ENCODE peak calls at places on chromosomes 7 and 10, in five cellular contexts. One of them, this sample, is unnamed.

GRCh38 chr10:119538632-119539358 is 3.7 kb downstream of the RGS10 start:
- DNase-seq in IMR-90: no peak
- DNase-seq in mesenchymal stem cell: no peak
- DNase-seq in neuronal stem cell: no peak
- DNase-seq in H9: no peak
- DNase-seq in this sample: no peak

GRCh38 chr7:10780400-10780747 is 193.3 kb upstream of the PHF14 start:
- DNase-seq in IMR-90: no peak
- DNase-seq in mesenchymal stem cell: no peak
- DNase-seq in neuronal stem cell: no peak
- DNase-seq in H9: peak; percentile 33
- DNase-seq in this sample: no peak

GRCh38 chr10:83108565-83109333 is 1030.6 kb upstream of the GHITM start:
- DNase-seq in IMR-90: no peak
- DNase-seq in mesenchymal stem cell: no peak
- DNase-seq in neuronal stem cell: no peak
- DNase-seq in H9: no peak
- DNase-seq in this sample: no peak

GRCh38 chr7:135706038-135706742 is 21.8 kb downstream of the SLC13A4 start:
- DNase-seq in IMR-90: no peak
- DNase-seq in mesenchymal stem cell: no peak
- DNase-seq in neuronal stem cell: no peak
- DNase-seq in H9: no peak
- DNase-seq in this sample: no peak

GRCh38 chr7:134752006-134752760 is 27.3 kb upstream of the CALD1 start:
- DNase-seq in IMR-90: peak; percentile 71
- DNase-seq in mesenchymal stem cell: peak; percentile 70
- DNase-seq in neuronal stem cell: no peak
- DNase-seq in H9: no peak
- DNase-seq in this sample: no peak

GRCh38 chr7:32275216-32275979 is 205.2 kb upstream of the PDE1C start:
- DNase-seq in IMR-90: no peak
- DNase-seq in mesenchymal stem cell: no peak
- DNase-seq in neuronal stem cell: no peak
- DNase-seq in H9: no peak
- DNase-seq in this sample: no peak

GRCh38 chr7:26555971-26556830 is 264.5 kb downstream of the SNX10 start:
- DNase-seq in IMR-90: no peak
- DNase-seq in mesenchymal stem cell: peak; percentile 8
- DNase-seq in neuronal stem cell: no peak
- DNase-seq in H9: no peak
- DNase-seq in this sample: peak; percentile 42

GRCh38 chr7:2009541-2010001 is 223.2 kb downstream of the MAD1L1 start:
- DNase-seq in IMR-90: no peak
- DNase-seq in mesenchymal stem cell: no peak
- DNase-seq in neuronal stem cell: no peak
- DNase-seq in H9: no peak
- DNase-seq in this sample: no peak

GRCh38 chr10:68330852-68331454 is 911 bp upstream of the HNRNPH3 start:
- DNase-seq in IMR-90: peak; percentile 23
- DNase-seq in mesenchymal stem cell: no peak
- DNase-seq in neuronal stem cell: no peak
- DNase-seq in H9: peak; percentile 29
- DNase-seq in this sample: peak; percentile 38

GRCh38 chr7:22499044-22499443 is 944 bp downstream of the STEAP1B start:
- DNase-seq in IMR-90: peak; percentile 21
- DNase-seq in mesenchymal stem cell: no peak
- DNase-seq in neuronal stem cell: no peak
- DNase-seq in H9: no peak
- DNase-seq in this sample: no peak

GRCh38 chr10:65358565-65358964 is 1567.3 kb upstream of the LRRTM3 start:
- DNase-seq in IMR-90: no peak
- DNase-seq in mesenchymal stem cell: peak; percentile 40
- DNase-seq in neuronal stem cell: no peak
- DNase-seq in H9: peak; percentile 46
- DNase-seq in this sample: peak; percentile 65

GRCh38 chr10:84365339-84365881 is 37.0 kb downstream of the CCSER2 start:
- DNase-seq in IMR-90: no peak
- DNase-seq in mesenchymal stem cell: no peak
- DNase-seq in neuronal stem cell: no peak
- DNase-seq in H9: no peak
- DNase-seq in this sample: no peak

GRCh38 chr10:47449102-47449978 is 34.6 kb downstream of the ANXA8 start:
- DNase-seq in IMR-90: no peak
- DNase-seq in mesenchymal stem cell: no peak
- DNase-seq in neuronal stem cell: no peak
- DNase-seq in H9: peak; percentile 19
- DNase-seq in this sample: no peak

GRCh38 chr7:77315102-77315501 is 101.0 kb downstream of the GSAP start:
- DNase-seq in IMR-90: peak; percentile 32
- DNase-seq in mesenchymal stem cell: no peak
- DNase-seq in neuronal stem cell: no peak
- DNase-seq in H9: no peak
- DNase-seq in this sample: no peak

GRCh38 chr10:84801156-84801555 is 472.8 kb downstream of the CCSER2 start:
- DNase-seq in IMR-90: no peak
- DNase-seq in mesenchymal stem cell: no peak
- DNase-seq in neuronal stem cell: no peak
- DNase-seq in H9: no peak
- DNase-seq in this sample: no peak

GRCh38 chr10:74047871-74048270 is 50.0 kb downstream of the VCL start:
- DNase-seq in IMR-90: peak; percentile 62
- DNase-seq in mesenchymal stem cell: peak; percentile 63
- DNase-seq in neuronal stem cell: no peak
- DNase-seq in H9: no peak
- DNase-seq in this sample: no peak

GRCh38 chr7:97018126-97018601 is 6.5 kb downstream of the DLX5 start:
- DNase-seq in IMR-90: no peak
- DNase-seq in mesenchymal stem cell: no peak
- DNase-seq in neuronal stem cell: peak; percentile 29
- DNase-seq in H9: no peak
- DNase-seq in this sample: peak; percentile 48

GRCh38 chr7:132185150-132185549 is 391.1 kb downstream of the PLXNA4 start:
- DNase-seq in IMR-90: no peak
- DNase-seq in mesenchymal stem cell: no peak
- DNase-seq in neuronal stem cell: no peak
- DNase-seq in H9: no peak
- DNase-seq in this sample: no peak

GRCh38 chr7:132190683-132191082 is 385.6 kb downstream of the PLXNA4 start:
- DNase-seq in IMR-90: no peak
- DNase-seq in mesenchymal stem cell: no peak
- DNase-seq in neuronal stem cell: no peak
- DNase-seq in H9: no peak
- DNase-seq in this sample: no peak

GRCh38 chr7:132189881-132190280 is 386.4 kb downstream of the PLXNA4 start:
- DNase-seq in IMR-90: no peak
- DNase-seq in mesenchymal stem cell: no peak
- DNase-seq in neuronal stem cell: no peak
- DNase-seq in H9: no peak
- DNase-seq in this sample: no peak

GRCh38 chr7:132187869-132188789 is 388.1 kb downstream of the PLXNA4 start:
- DNase-seq in IMR-90: no peak
- DNase-seq in mesenchymal stem cell: no peak
- DNase-seq in neuronal stem cell: no peak
- DNase-seq in H9: peak; percentile 86
- DNase-seq in this sample: peak; percentile 91

GRCh38 chr7:132187391-132187790 is 388.9 kb downstream of the PLXNA4 start:
- DNase-seq in IMR-90: no peak
- DNase-seq in mesenchymal stem cell: no peak
- DNase-seq in neuronal stem cell: no peak
- DNase-seq in H9: no peak
- DNase-seq in this sample: no peak
- H2BK120ac ChIP-seq in IMR-90: no peak overlapping the region
- H2BK120ac ChIP-seq in mesenchymal stem cell: no peak overlapping the region
- H2BK120ac ChIP-seq in neuronal stem cell: no peak overlapping the region
- H2BK120ac ChIP-seq in H9: no peak overlapping the region
- H2BK120ac ChIP-seq in this sample: no peak overlapping the region

GRCh38 chr10:132446661-132447445 is 49.9 kb downstream of the PWWP2B start:
- DNase-seq in IMR-90: peak; percentile 19
- DNase-seq in mesenchymal stem cell: peak; percentile 52
- DNase-seq in neuronal stem cell: no peak
- DNase-seq in H9: no peak
- DNase-seq in this sample: peak; percentile 60
- H3K4ac ChIP-seq in IMR-90: peak overlapping the region; percentile 87
- H3K4ac ChIP-seq in mesenchymal stem cell: peak overlapping the region; percentile 98
- H3K4ac ChIP-seq in neuronal stem cell: peak overlapping the region; percentile 89
- H3K4ac ChIP-seq in H9: no peak overlapping the region
- H3K4ac ChIP-seq in this sample: peak overlapping the region; percentile 76

DNA sequence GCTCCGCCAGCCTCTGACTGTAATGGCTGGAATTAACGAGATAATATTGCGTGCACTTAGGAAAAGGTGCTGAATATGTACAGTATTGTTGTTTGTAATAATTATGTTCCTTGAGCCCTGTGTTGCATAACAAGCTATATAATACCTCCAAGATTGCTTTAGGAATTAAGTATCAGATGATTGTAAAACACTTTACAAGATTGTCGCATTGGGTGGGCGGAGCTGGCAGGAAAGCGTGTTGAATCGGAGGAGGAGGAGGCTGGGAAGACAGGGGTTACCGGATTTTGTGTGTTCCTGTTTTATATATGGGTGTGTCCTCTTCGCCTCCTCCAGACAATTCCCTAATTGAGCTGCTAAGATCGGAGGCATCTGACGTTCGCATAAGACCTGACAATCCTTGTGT is 193.1 kb upstream of the SH2B2 start:
- DNase-seq in IMR-90: no peak
- DNase-seq in mesenchymal stem cell: no peak
- DNase-seq in neuronal stem cell: no peak
- DNase-seq in H9: no peak
- DNase-seq in this sample: no peak
- H3K23ac ChIP-seq in IMR-90: no peak overlapping the region
- H3K23ac ChIP-seq in mesenchymal stem cell: no peak overlapping the region
- H3K23ac ChIP-seq in neuronal stem cell: no peak overlapping the region
- H3K23ac ChIP-seq in H9: no peak overlapping the region
- H3K23ac ChIP-seq in this sample: no peak overlapping the region

DNA sequence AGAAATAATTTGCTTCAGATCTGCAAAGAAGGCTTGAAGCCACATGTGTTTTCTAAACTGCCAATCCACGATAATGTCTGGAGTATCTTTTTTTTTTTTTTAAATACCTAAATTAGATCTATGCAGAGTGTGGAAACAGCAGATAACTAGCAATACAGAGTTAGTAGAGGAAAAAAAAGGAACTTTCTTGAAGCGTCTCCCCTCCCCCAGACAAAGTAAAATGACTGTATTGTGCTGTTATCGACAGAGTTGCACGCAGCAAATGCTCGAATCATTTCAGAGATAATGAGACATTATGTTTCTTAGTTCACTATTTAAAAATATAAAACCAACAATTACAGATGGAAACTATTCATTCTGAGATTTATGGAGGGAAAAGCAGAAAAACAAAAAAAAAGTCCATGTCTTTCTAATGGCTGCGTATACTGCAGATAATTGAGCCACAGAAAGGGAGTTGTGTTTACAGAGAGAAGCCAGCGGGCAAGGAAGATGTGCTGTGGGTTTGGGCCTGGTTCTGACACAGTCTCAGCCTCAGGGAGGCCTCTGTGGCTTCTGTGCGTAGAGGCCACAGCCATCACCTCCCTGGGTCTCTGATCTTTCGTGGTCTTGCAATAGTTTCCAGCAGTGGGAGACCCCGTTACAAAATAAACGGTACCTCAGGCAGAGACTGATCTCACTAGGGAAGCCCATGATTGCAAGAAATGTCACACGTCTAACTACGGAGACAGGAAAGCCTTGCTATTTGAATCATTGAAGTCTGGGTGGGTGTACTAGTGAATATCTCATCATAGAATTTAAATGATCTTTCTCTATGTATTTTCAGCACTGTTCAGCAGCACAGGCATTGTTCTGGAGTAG is 19.1 kb upstream of the KLF6 start:
- DNase-seq in IMR-90: peak; percentile 13
- DNase-seq in mesenchymal stem cell: peak; percentile 90
- DNase-seq in neuronal stem cell: no peak
- DNase-seq in H9: no peak
- DNase-seq in this sample: peak; percentile 76
- H2BK120ac ChIP-seq in IMR-90: peak overlapping the region; percentile 63
- H2BK120ac ChIP-seq in mesenchymal stem cell: peak overlapping the region; percentile 1
- H2BK120ac ChIP-seq in neuronal stem cell: no peak overlapping the region
- H2BK120ac ChIP-seq in H9: no peak overlapping the region
- H2BK120ac ChIP-seq in this sample: peak overlapping the region; percentile 97

GRCh38 chr10:6201511-6201975 is 1.2 kb upstream of the PFKFB3 start:
- DNase-seq in IMR-90: peak; percentile 70
- DNase-seq in mesenchymal stem cell: peak; percentile 54
- DNase-seq in neuronal stem cell: peak; percentile 48
- DNase-seq in H9: peak; percentile 59
- DNase-seq in this sample: peak; percentile 51

GRCh38 chr10:6204063-6204340 is 1.3 kb downstream of the PFKFB3 start:
- DNase-seq in IMR-90: no peak
- DNase-seq in mesenchymal stem cell: peak; percentile 47
- DNase-seq in neuronal stem cell: peak; percentile 18
- DNase-seq in H9: peak; percentile 47
- DNase-seq in this sample: peak; percentile 40

GRCh38 chr10:6203331-6204062 is 765 bp downstream of the PFKFB3 start:
- DNase-seq in IMR-90: peak; percentile 47
- DNase-seq in mesenchymal stem cell: peak; percentile 59
- DNase-seq in neuronal stem cell: peak; percentile 82
- DNase-seq in H9: peak; percentile 77
- DNase-seq in this sample: peak; percentile 71

GRCh38 chr10:6202098-6202683 is 541 bp upstream of the PFKFB3 start:
- DNase-seq in IMR-90: no peak
- DNase-seq in mesenchymal stem cell: no peak
- DNase-seq in neuronal stem cell: peak; percentile 15
- DNase-seq in H9: no peak
- DNase-seq in this sample: no peak

GRCh38 chr10:6202684-6203330 is at the start of gene PFKFB3:
- DNase-seq in IMR-90: peak; percentile 92
- DNase-seq in mesenchymal stem cell: peak; percentile 95
- DNase-seq in neuronal stem cell: peak; percentile 97
- DNase-seq in H9: peak; percentile 95
- DNase-seq in this sample: peak; percentile 97
- H3K4ac ChIP-seq in IMR-90: peak within 1 kb of the TSS; percentile 97
- H3K4ac ChIP-seq in mesenchymal stem cell: peak within 1 kb of the TSS; percentile 50
- H3K4ac ChIP-seq in neuronal stem cell: peak within 1 kb of the TSS; percentile 89
- H3K4ac ChIP-seq in H9: no peak within 1 kb of the TSS
- H3K4ac ChIP-seq in this sample: no peak within 1 kb of the TSS

GRCh38 chr10:98402931-98403717 is 11.9 kb downstream of the PYROXD2 start:
- DNase-seq in IMR-90: no peak
- DNase-seq in mesenchymal stem cell: no peak
- DNase-seq in neuronal stem cell: no peak
- DNase-seq in H9: no peak
- DNase-seq in this sample: no peak

GRCh38 chr10:98402513-98402912 is 12.5 kb downstream of the PYROXD2 start:
- DNase-seq in IMR-90: no peak
- DNase-seq in mesenchymal stem cell: no peak
- DNase-seq in neuronal stem cell: no peak
- DNase-seq in H9: no peak
- DNase-seq in this sample: no peak

GRCh38 chr10:98397089-98397600 is 17.8 kb downstream of the PYROXD2 start:
- DNase-seq in IMR-90: no peak
- DNase-seq in mesenchymal stem cell: no peak
- DNase-seq in neuronal stem cell: no peak
- DNase-seq in H9: no peak
- DNase-seq in this sample: no peak

GRCh38 chr10:98399784-98400183 is 15.2 kb downstream of the PYROXD2 start:
- DNase-seq in IMR-90: no peak
- DNase-seq in mesenchymal stem cell: no peak
- DNase-seq in neuronal stem cell: no peak
- DNase-seq in H9: no peak
- DNase-seq in this sample: no peak

GRCh38 chr10:98400482-98400881 is 14.5 kb downstream of the PYROXD2 start:
- DNase-seq in IMR-90: peak; percentile 18
- DNase-seq in mesenchymal stem cell: peak; percentile 54
- DNase-seq in neuronal stem cell: no peak
- DNase-seq in H9: no peak
- DNase-seq in this sample: no peak
- H3K23ac ChIP-seq in IMR-90: peak overlapping the region; percentile 29
- H3K23ac ChIP-seq in mesenchymal stem cell: no peak overlapping the region
- H3K23ac ChIP-seq in neuronal stem cell: no peak overlapping the region
- H3K23ac ChIP-seq in H9: peak overlapping the region; percentile 2
- H3K23ac ChIP-seq in this sample: no peak overlapping the region

GRCh38 chr7:87959336-87959735 is 25.3 kb downstream of the ADAM22 start:
- DNase-seq in IMR-90: no peak
- DNase-seq in mesenchymal stem cell: no peak
- DNase-seq in neuronal stem cell: no peak
- DNase-seq in H9: no peak
- DNase-seq in this sample: no peak
- H2BK120ac ChIP-seq in IMR-90: no peak overlapping the region
- H2BK120ac ChIP-seq in mesenchymal stem cell: no peak overlapping the region
- H2BK120ac ChIP-seq in neuronal stem cell: no peak overlapping the region
- H2BK120ac ChIP-seq in H9: no peak overlapping the region
- H2BK120ac ChIP-seq in this sample: no peak overlapping the region